ENCODE peak calls at places on chromosomes 1 and 21, in five cellular contexts. L is 8988T, O is cardiac fibroblast, A is heart right ventricle, S is activated gamma-delta T cell treated with Interleukin-2 at 50 U/mL for 16 hours. X is an unnamed sample.

GRCh38 chr1:225808136-225808535 is 1.8 kb upstream of the EPHX1 start:
- DNase-seq in A (no peak), S (no peak), O (no peak), L (no peak), X (no peak)

GRCh38 chr1:234732671-234733390 is 122.9 kb upstream of the IRF2BP2 start:
- DNase-seq in S (no peak), O (no peak), L (no peak), A (no peak), X (no peak)

GRCh38 chr1:208177656-208178055 is 66.5 kb downstream of the PLXNA2 start:
- DNase-seq in O (no peak), S (no peak), L (no peak), A (no peak), X (peak)

GRCh38 chr1:162847839-162848453 is 13.0 kb downstream of the CCDC190 start:
- DNase-seq in O (peak), L (no peak), A (peak), S (peak), X (peak)

GRCh38 chr1:62869217-62869754 is 85.4 kb downstream of the ATG4C start:
- DNase-seq in O (no peak), S (no peak), L (no peak), A (no peak), X (no peak)

GRCh38 chr21:45405819-45406762 is 1.1 kb downstream of the COL18A1 start:
- DNase-seq in O (peak), L (no peak), S (no peak), A (no peak), X (no peak)

GRCh38 chr1:25744140-25744581 is 55.8 kb upstream of the SELENON start:
- DNase-seq in L (peak), A (peak), O (peak), S (no peak), X (peak)

GRCh38 chr1:3772027-3772714 is 378 bp upstream of the SMIM1 start:
- DNase-seq in A (peak), S (peak), O (peak), L (peak), X (peak)

GRCh38 chr1:184597652-184598357 is 156.9 kb downstream of the EDEM3 start:
- DNase-seq in L (no peak), S (no peak), O (peak), A (no peak), X (no peak)

GRCh38 chr1:54428838-54429513 is 22.8 kb upstream of the SSBP3 start:
- DNase-seq in S (no peak), A (no peak), O (no peak), L (no peak), X (no peak)

GRCh38 chr21:45306832-45307571 is 19.3 kb upstream of the POFUT2 start:
- DNase-seq in A (peak), S (no peak), O (peak), L (no peak), X (peak)

GRCh38 chr1:54805981-54806381 is 4.9 kb upstream of the TTC22 start:
- DNase-seq in A (no peak), S (no peak), O (no peak), L (no peak), X (no peak)

GRCh38 chr1:26811708-26812107 is 14.8 kb upstream of the ZDHHC18 start:
- DNase-seq in S (no peak), A (no peak), O (no peak), L (no peak), X (no peak)

GRCh38 chr1:164891615-164892014 is 332.6 kb downstream of the PBX1 start:
- DNase-seq in O (no peak), A (no peak), L (no peak), S (no peak), X (no peak)

GRCh38 chr1:247300491-247301175 is 31.0 kb downstream of the ZNF496 start:
- DNase-seq in A (no peak), L (no peak), S (no peak), O (no peak), X (no peak)

GRCh38 chr1:232059726-232060360 is 433.3 kb downstream of the DISC1 start:
- DNase-seq in L (no peak), S (no peak), O (no peak), A (no peak), X (no peak)

GRCh38 chr1:2074316-2074855 is 24.2 kb downstream of the PRKCZ start:
- DNase-seq in A (no peak), S (no peak), O (no peak), L (no peak), X (no peak)